ENCODE peak calls at places on chromosome 16, in ten cellular contexts. One of them, this sample, is unnamed.

GRCh38 chr16:77069929-77070328 is 121.1 kb upstream of the MON1B start:
- DNase-seq in uterus: no peak
- DNase-seq in right lobe of liver: no peak
- DNase-seq in ascending aorta: no peak
- DNase-seq in ovary: no peak
- DNase-seq in progenitor cell of endocrine pancreas: no peak
- DNase-seq in colonic mucosa: no peak
- DNase-seq in lower leg skin: no peak
- DNase-seq in fibroblast of the aortic adventitia: no peak
- DNase-seq in adrenal gland: no peak
- DNase-seq in this sample: no peak

GRCh38 chr16:49465661-49466528 is 92.3 kb downstream of the C16orf78 start:
- DNase-seq in colonic mucosa: peak; percentile 8
- DNase-seq in uterus: no peak
- DNase-seq in adrenal gland: peak; percentile 4
- DNase-seq in right lobe of liver: no peak
- DNase-seq in ovary: no peak
- DNase-seq in lower leg skin: no peak
- DNase-seq in fibroblast of the aortic adventitia: no peak
- DNase-seq in ascending aorta: no peak
- DNase-seq in progenitor cell of endocrine pancreas: no peak
- DNase-seq in this sample: no peak

GRCh38 chr16:71526111-71526998 is at the start of gene CHST4:
- DNase-seq in ovary: no peak
- DNase-seq in fibroblast of the aortic adventitia: peak; percentile 46
- DNase-seq in lower leg skin: no peak
- DNase-seq in uterus: peak; percentile 31
- DNase-seq in adrenal gland: peak; percentile 25
- DNase-seq in ascending aorta: no peak
- DNase-seq in right lobe of liver: no peak
- DNase-seq in colonic mucosa: no peak
- DNase-seq in progenitor cell of endocrine pancreas: no peak
- DNase-seq in this sample: peak; percentile 70

GRCh38 chr16:50313596-50314483 is 47.5 kb downstream of the ADCY7 start:
- DNase-seq in right lobe of liver: peak; percentile 71
- DNase-seq in ovary: no peak
- DNase-seq in lower leg skin: peak; percentile 76
- DNase-seq in progenitor cell of endocrine pancreas: no peak
- DNase-seq in fibroblast of the aortic adventitia: peak; percentile 58
- DNase-seq in colonic mucosa: no peak
- DNase-seq in uterus: no peak
- DNase-seq in adrenal gland: no peak
- DNase-seq in ascending aorta: peak; percentile 72
- DNase-seq in this sample: no peak

GRCh38 chr16:1727651-1728624 is 21.9 kb downstream of the MAPK8IP3 start:
- DNase-seq in ovary: no peak
- DNase-seq in fibroblast of the aortic adventitia: no peak
- DNase-seq in lower leg skin: no peak
- DNase-seq in ascending aorta: no peak
- DNase-seq in colonic mucosa: no peak
- DNase-seq in adrenal gland: no peak
- DNase-seq in uterus: no peak
- DNase-seq in right lobe of liver: no peak
- DNase-seq in progenitor cell of endocrine pancreas: no peak
- DNase-seq in this sample: no peak

GRCh38 chr16:18933501-18933900 is 7.3 kb upstream of the SMG1 start:
- DNase-seq in ovary: no peak
- DNase-seq in right lobe of liver: no peak
- DNase-seq in uterus: no peak
- DNase-seq in lower leg skin: no peak
- DNase-seq in fibroblast of the aortic adventitia: no peak
- DNase-seq in adrenal gland: no peak
- DNase-seq in ascending aorta: no peak
- DNase-seq in progenitor cell of endocrine pancreas: no peak
- DNase-seq in colonic mucosa: no peak
- DNase-seq in this sample: no peak

GRCh38 chr16:29702307-29702706 is 23.3 kb downstream of the QPRT start:
- DNase-seq in fibroblast of the aortic adventitia: no peak
- DNase-seq in progenitor cell of endocrine pancreas: no peak
- DNase-seq in ovary: no peak
- DNase-seq in lower leg skin: no peak
- DNase-seq in right lobe of liver: no peak
- DNase-seq in adrenal gland: no peak
- DNase-seq in ascending aorta: no peak
- DNase-seq in colonic mucosa: no peak
- DNase-seq in uterus: no peak
- DNase-seq in this sample: no peak

GRCh38 chr16:84207266-84207665 is 16.3 kb downstream of the ADAD2 start:
- DNase-seq in uterus: no peak
- DNase-seq in progenitor cell of endocrine pancreas: no peak
- DNase-seq in colonic mucosa: no peak
- DNase-seq in right lobe of liver: no peak
- DNase-seq in adrenal gland: no peak
- DNase-seq in ascending aorta: no peak
- DNase-seq in fibroblast of the aortic adventitia: no peak
- DNase-seq in ovary: no peak
- DNase-seq in lower leg skin: no peak
- DNase-seq in this sample: no peak

GRCh38 chr16:50611332-50611934 is 63.2 kb downstream of the NKD1 start:
- DNase-seq in colonic mucosa: no peak
- DNase-seq in progenitor cell of endocrine pancreas: no peak
- DNase-seq in right lobe of liver: no peak
- DNase-seq in fibroblast of the aortic adventitia: peak; percentile 27
- DNase-seq in ascending aorta: no peak
- DNase-seq in lower leg skin: no peak
- DNase-seq in uterus: no peak
- DNase-seq in adrenal gland: no peak
- DNase-seq in ovary: no peak
- DNase-seq in this sample: peak; percentile 25

GRCh38 chr16:22163806-22164205 is 1.5 kb downstream of the SDR42E2 start:
- DNase-seq in ascending aorta: no peak
- DNase-seq in lower leg skin: no peak
- DNase-seq in right lobe of liver: no peak
- DNase-seq in ovary: no peak
- DNase-seq in fibroblast of the aortic adventitia: no peak
- DNase-seq in uterus: no peak
- DNase-seq in colonic mucosa: no peak
- DNase-seq in adrenal gland: no peak
- DNase-seq in progenitor cell of endocrine pancreas: no peak
- DNase-seq in this sample: no peak

DNA sequence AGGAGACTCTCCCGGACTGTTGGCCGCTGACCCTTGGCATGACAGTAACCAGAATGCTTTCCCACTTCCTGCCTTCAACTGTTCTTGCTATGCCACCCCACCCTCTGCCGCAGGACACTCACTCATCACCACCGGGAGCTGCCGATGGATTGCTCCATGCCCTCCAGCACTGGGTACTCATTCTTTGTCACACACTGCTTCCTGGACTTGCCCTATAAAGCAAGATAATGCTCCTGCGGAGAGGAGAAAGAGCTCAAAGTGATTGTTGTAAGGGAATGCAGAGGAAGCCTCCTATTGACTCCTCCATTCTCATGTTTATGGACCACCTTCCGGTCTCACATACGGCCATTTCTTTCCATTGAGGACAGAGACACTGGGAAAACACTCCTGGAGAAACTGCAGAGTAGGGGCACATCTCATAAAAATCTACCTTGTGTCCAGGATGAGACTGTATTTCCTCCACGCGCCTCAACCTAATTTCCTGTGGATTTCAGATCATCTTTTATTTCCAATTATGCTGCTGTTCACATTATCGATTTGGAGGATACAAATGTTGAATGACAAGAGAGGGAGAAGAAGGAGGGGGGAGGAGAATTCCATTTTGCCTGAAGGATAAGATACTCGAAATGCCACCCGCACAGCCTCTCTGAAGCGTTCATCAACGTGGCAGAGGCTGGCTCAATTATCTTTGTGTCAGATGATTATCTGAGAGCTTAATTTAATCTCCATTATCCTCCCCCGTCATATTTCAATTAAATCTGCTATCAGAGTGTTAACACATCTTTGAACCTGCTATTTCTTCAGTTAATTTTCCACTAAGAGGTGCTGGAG is 486.1 kb upstream of the SALL1 start:
- DNase-seq in uterus: no peak
- DNase-seq in right lobe of liver: no peak
- DNase-seq in adrenal gland: no peak
- DNase-seq in progenitor cell of endocrine pancreas: no peak
- DNase-seq in colonic mucosa: no peak
- DNase-seq in fibroblast of the aortic adventitia: no peak
- DNase-seq in ovary: no peak
- DNase-seq in ascending aorta: no peak
- DNase-seq in lower leg skin: no peak
- DNase-seq in this sample: peak; percentile 80
- TF ChIP-seq CTCF in uterus: no peak
- TF ChIP-seq CTCF in right lobe of liver: no peak
- TF ChIP-seq CTCF in adrenal gland: no peak
- TF ChIP-seq CTCF in progenitor cell of endocrine pancreas: no peak
- TF ChIP-seq CTCF in colonic mucosa: no peak
- TF ChIP-seq CTCF in fibroblast of the aortic adventitia: no peak
- TF ChIP-seq CTCF in ovary: no peak
- TF ChIP-seq CTCF in ascending aorta: no peak
- TF ChIP-seq CTCF in lower leg skin: no peak
- TF ChIP-seq CTCF in this sample: no peak

GRCh38 chr16:81748476-81749198 is 30.5 kb upstream of the PLCG2 start:
- DNase-seq in uterus: no peak
- DNase-seq in ascending aorta: no peak
- DNase-seq in colonic mucosa: no peak
- DNase-seq in adrenal gland: no peak
- DNase-seq in fibroblast of the aortic adventitia: no peak
- DNase-seq in right lobe of liver: no peak
- DNase-seq in lower leg skin: no peak
- DNase-seq in progenitor cell of endocrine pancreas: no peak
- DNase-seq in ovary: no peak
- DNase-seq in this sample: no peak
- TF ChIP-seq CTCF in uterus: no peak
- TF ChIP-seq CTCF in ascending aorta: no peak
- TF ChIP-seq CTCF in colonic mucosa: no peak
- TF ChIP-seq CTCF in adrenal gland: no peak
- TF ChIP-seq CTCF in fibroblast of the aortic adventitia: no peak
- TF ChIP-seq CTCF in right lobe of liver: no peak
- TF ChIP-seq CTCF in lower leg skin: no peak
- TF ChIP-seq CTCF in progenitor cell of endocrine pancreas: no peak
- TF ChIP-seq CTCF in ovary: no peak
- TF ChIP-seq CTCF in this sample: no peak

DNA sequence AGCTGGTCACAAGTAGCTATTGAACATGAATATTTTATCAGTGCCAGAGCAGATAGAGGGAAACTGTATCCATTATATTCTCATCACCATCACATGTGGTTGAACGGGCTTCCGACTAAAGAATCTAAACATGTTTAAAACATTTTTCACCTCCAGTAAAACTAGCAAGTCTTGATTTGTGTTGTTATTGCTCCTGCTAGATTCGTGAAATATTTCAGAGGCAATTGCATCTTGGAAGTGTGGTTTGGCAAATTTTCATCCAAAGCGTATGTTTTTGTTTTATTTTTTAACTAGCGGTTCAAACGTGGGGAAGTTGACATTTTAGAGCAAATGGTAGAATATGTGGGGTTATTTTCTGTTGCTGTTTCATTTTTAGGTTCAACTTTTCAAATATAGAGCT is 483.0 kb downstream of the CDH13 start:
- DNase-seq in right lobe of liver: no peak
- DNase-seq in uterus: no peak
- DNase-seq in lower leg skin: no peak
- DNase-seq in fibroblast of the aortic adventitia: peak; percentile 33
- DNase-seq in ovary: no peak
- DNase-seq in ascending aorta: no peak
- DNase-seq in colonic mucosa: no peak
- DNase-seq in adrenal gland: no peak
- DNase-seq in progenitor cell of endocrine pancreas: no peak
- DNase-seq in this sample: no peak
- TF ChIP-seq CTCF in right lobe of liver: no peak
- TF ChIP-seq CTCF in uterus: no peak
- TF ChIP-seq CTCF in lower leg skin: no peak
- TF ChIP-seq CTCF in fibroblast of the aortic adventitia: no peak
- TF ChIP-seq CTCF in ovary: no peak
- TF ChIP-seq CTCF in ascending aorta: no peak
- TF ChIP-seq CTCF in colonic mucosa: no peak
- TF ChIP-seq CTCF in adrenal gland: no peak
- TF ChIP-seq CTCF in progenitor cell of endocrine pancreas: no peak
- TF ChIP-seq CTCF in this sample: no peak

GRCh38 chr16:46814790-46815189 is 16.2 kb downstream of the C16orf87 start:
- DNase-seq in ascending aorta: no peak
- DNase-seq in lower leg skin: no peak
- DNase-seq in right lobe of liver: no peak
- DNase-seq in uterus: no peak
- DNase-seq in fibroblast of the aortic adventitia: no peak
- DNase-seq in ovary: no peak
- DNase-seq in adrenal gland: no peak
- DNase-seq in progenitor cell of endocrine pancreas: no peak
- DNase-seq in colonic mucosa: no peak
- DNase-seq in this sample: no peak
- TF ChIP-seq CTCF in ascending aorta: no peak
- TF ChIP-seq CTCF in lower leg skin: no peak
- TF ChIP-seq CTCF in right lobe of liver: no peak
- TF ChIP-seq CTCF in uterus: no peak
- TF ChIP-seq CTCF in fibroblast of the aortic adventitia: no peak
- TF ChIP-seq CTCF in ovary: no peak
- TF ChIP-seq CTCF in adrenal gland: no peak
- TF ChIP-seq CTCF in progenitor cell of endocrine pancreas: no peak
- TF ChIP-seq CTCF in colonic mucosa: no peak
- TF ChIP-seq CTCF in this sample: no peak

GRCh38 chr16:71540-72341 is 690 bp downstream of the RHBDF1 start:
- DNase-seq in colonic mucosa: peak; percentile 91
- DNase-seq in ovary: peak; percentile 79
- DNase-seq in fibroblast of the aortic adventitia: peak; percentile 68
- DNase-seq in adrenal gland: no peak
- DNase-seq in progenitor cell of endocrine pancreas: no peak
- DNase-seq in right lobe of liver: no peak
- DNase-seq in uterus: peak; percentile 84
- DNase-seq in ascending aorta: peak; percentile 86
- DNase-seq in lower leg skin: peak; percentile 86
- DNase-seq in this sample: peak; percentile 47
- TF ChIP-seq CTCF in colonic mucosa: no peak
- TF ChIP-seq CTCF in ovary: peak; percentile 24
- TF ChIP-seq CTCF in fibroblast of the aortic adventitia: peak; percentile 15
- TF ChIP-seq CTCF in adrenal gland: no peak
- TF ChIP-seq CTCF in progenitor cell of endocrine pancreas: no peak
- TF ChIP-seq CTCF in right lobe of liver: no peak
- TF ChIP-seq CTCF in uterus: no peak
- TF ChIP-seq CTCF in ascending aorta: no peak
- TF ChIP-seq CTCF in lower leg skin: no peak
- TF ChIP-seq CTCF in this sample: no peak